ENCODE peak calls at places on chromosomes 7 and 10, in five cellular contexts. E, M, H, B and D are unnamed samples.
A peak's percentile ranks its signal among the peaks of the same experiment; 100 is the strongest.

GRCh38 chr7:54546081-54546985 is 4.2 kb downstream of the VSTM2A start:
- DNase-seq in H (no peak), E (no peak), M (no peak), B (no peak), D (no peak)

GRCh38 chr7:151311294-151311864 is 30.2 kb upstream of the NUB1 start:
- DNase-seq in B (no peak), E (peak; percentile 37), H (no peak), M (no peak), D (peak; percentile 51)

GRCh38 chr10:100791254-100792058 is 46.1 kb downstream of the PAX2 start:
- DNase-seq in B (no peak), H (no peak), M (no peak), E (no peak), D (no peak)

GRCh38 chr10:78458983-78459638 is 425.4 kb downstream of the RPS24 start:
- DNase-seq in B (no peak), E (no peak), M (no peak), H (no peak), D (no peak)

GRCh38 chr7:159142730-159143129 is 1.9 kb downstream of the VIPR2 start:
- DNase-seq in B (no peak), M (no peak), E (no peak), H (no peak), D (no peak)

GRCh38 chr7:8637322-8637721 is 203.9 kb downstream of the NXPH1 start:
- DNase-seq in E (no peak), M (no peak), B (no peak), H (no peak), D (no peak)

GRCh38 chr7:35555934-35556333 is 139.0 kb downstream of the HERPUD2 start:
- DNase-seq in H (no peak), B (no peak), M (no peak), E (no peak), D (no peak)

GRCh38 chr10:100730739-100731602 is 14.4 kb upstream of the PAX2 start:
- DNase-seq in E (no peak), B (peak; percentile 40), H (no peak), M (peak; percentile 94), D (peak; percentile 51)

GRCh38 chr7:7862393-7862792 is 106.2 kb upstream of the GLCCI1 start:
- DNase-seq in B (no peak), E (no peak), H (no peak), M (no peak), D (no peak)

GRCh38 chr10:95482501-95483248 is 78.5 kb downstream of the SORBS1 start:
- DNase-seq in E (no peak), H (no peak), M (no peak), B (no peak), D (no peak)

GRCh38 chr7:5360451-5360850 is 63.2 kb downstream of the TNRC18 start:
- DNase-seq in H (no peak), M (no peak), E (no peak), B (no peak), D (no peak)

GRCh38 chr7:131480384-131481315 is 75.8 kb downstream of the PODXL start:
- DNase-seq in H (no peak), E (no peak), B (no peak), M (no peak), D (no peak)

GRCh38 chr7:143214789-143215679 is 6.8 kb upstream of the TAS2R40 start:
- DNase-seq in B (peak; percentile 50), H (peak; percentile 53), E (peak; percentile 89), M (no peak), D (peak; percentile 76)

GRCh38 chr7:38242814-38243213 is 30.6 kb downstream of the TARP start:
- DNase-seq in H (no peak), B (no peak), M (no peak), E (no peak), D (no peak)

GRCh38 chr10:127802532-127803055 is 65.6 kb downstream of the FOXI2 start:
- DNase-seq in M (no peak), E (no peak), H (no peak), B (no peak), D (no peak)

GRCh38 chr10:17725703-17726102 is 26.3 kb upstream of the TMEM236 start:
- DNase-seq in E (no peak), M (no peak), H (no peak), B (no peak), D (no peak)

GRCh38 chr10:116974442-116975005 is 30.5 kb downstream of the SHTN1 start:
- DNase-seq in M (no peak), E (no peak), H (no peak), B (no peak), D (no peak)

GRCh38 chr10:122590158-122590557 is 29.6 kb downstream of the DMBT1 start:
- DNase-seq in M (no peak), B (no peak), E (no peak), H (no peak), D (no peak)

GRCh38 chr10:130843051-130843653 is 468.4 kb downstream of the TCERG1L start:
- DNase-seq in M (no peak), H (no peak), E (no peak), B (no peak), D (no peak)

GRCh38 chr10:78807504-78808202 is 261.1 kb upstream of the ZMIZ1 start:
- DNase-seq in E (no peak), H (no peak), M (no peak), B (no peak), D (no peak)

GRCh38 chr7:125648543-125648942 is 718.9 kb upstream of the POT1 start:
- DNase-seq in M (no peak), B (no peak), H (no peak), E (no peak), D (no peak)

GRCh38 chr7:77538186-77538907 is 1.3 kb downstream of the PTPN12 start:
- DNase-seq in B (no peak), M (peak; percentile 94), H (no peak), E (no peak), D (peak; percentile 94)

GRCh38 chr7:111650456-111650999 is 88.2 kb upstream of the IMMP2L start:
- DNase-seq in M (no peak), E (no peak), B (no peak), H (no peak), D (no peak)

GRCh38 chr7:32890010-32890552 is 1.5 kb downstream of the KBTBD2 start:
- DNase-seq in M (no peak), E (peak; percentile 19), B (no peak), H (no peak), D (peak; percentile 23)

GRCh38 chr10:73908853-73909611 is 1.9 kb upstream of the PLAU start:
- DNase-seq in B (peak; percentile 63), E (peak; percentile 70), H (peak; percentile 24), M (no peak), D (peak; percentile 95)

GRCh38 chr10:95384011-95384704 is 93.4 kb upstream of the PDLIM1 start:
- DNase-seq in B (no peak), M (no peak), H (no peak), E (no peak), D (no peak)

GRCh38 chr10:84424731-84425165 is 96.4 kb downstream of the CCSER2 start:
- DNase-seq in E (no peak), H (no peak), M (peak; percentile 91), B (peak; percentile 2), D (no peak)

GRCh38 chr10:47379445-47379785 is 4.7 kb downstream of the ZNF488 start:
- DNase-seq in H (no peak), E (no peak), M (no peak), B (no peak), D (no peak)

GRCh38 chr7:108376206-108376605 is 80.0 kb downstream of the NRCAM start:
- DNase-seq in M (no peak), H (no peak), E (no peak), B (no peak), D (no peak)
- H3K4me3 ChIP-seq in M (no peak overlapping the region), H (no peak overlapping the region), E (no peak overlapping the region), B (no peak overlapping the region), D (no peak overlapping the region)

GRCh38 chr7:107943018-107943417 is 52.0 kb downstream of the DLD start:
- DNase-seq in M (no peak), B (no peak), E (no peak), H (no peak), D (no peak)

GRCh38 chr7:107944776-107945175 is 53.8 kb downstream of the DLD start:
- DNase-seq in B (no peak), H (no peak), M (no peak), E (no peak), D (no peak)

GRCh38 chr7:107946451-107946850 is 55.5 kb downstream of the DLD start:
- DNase-seq in E (no peak), B (no peak), M (no peak), H (no peak), D (no peak)

GRCh38 chr7:107946881-107947280 is 55.9 kb downstream of the DLD start:
- DNase-seq in M (no peak), H (no peak), E (no peak), B (no peak), D (no peak)

GRCh38 chr7:107945332-107945731 is 54.3 kb downstream of the DLD start:
- DNase-seq in E (no peak), H (no peak), M (no peak), B (no peak), D (no peak)
- H3K27ac ChIP-seq in E (no peak overlapping the region), H (no peak overlapping the region), M (no peak overlapping the region), B (no peak overlapping the region), D (no peak overlapping the region)

DNA sequence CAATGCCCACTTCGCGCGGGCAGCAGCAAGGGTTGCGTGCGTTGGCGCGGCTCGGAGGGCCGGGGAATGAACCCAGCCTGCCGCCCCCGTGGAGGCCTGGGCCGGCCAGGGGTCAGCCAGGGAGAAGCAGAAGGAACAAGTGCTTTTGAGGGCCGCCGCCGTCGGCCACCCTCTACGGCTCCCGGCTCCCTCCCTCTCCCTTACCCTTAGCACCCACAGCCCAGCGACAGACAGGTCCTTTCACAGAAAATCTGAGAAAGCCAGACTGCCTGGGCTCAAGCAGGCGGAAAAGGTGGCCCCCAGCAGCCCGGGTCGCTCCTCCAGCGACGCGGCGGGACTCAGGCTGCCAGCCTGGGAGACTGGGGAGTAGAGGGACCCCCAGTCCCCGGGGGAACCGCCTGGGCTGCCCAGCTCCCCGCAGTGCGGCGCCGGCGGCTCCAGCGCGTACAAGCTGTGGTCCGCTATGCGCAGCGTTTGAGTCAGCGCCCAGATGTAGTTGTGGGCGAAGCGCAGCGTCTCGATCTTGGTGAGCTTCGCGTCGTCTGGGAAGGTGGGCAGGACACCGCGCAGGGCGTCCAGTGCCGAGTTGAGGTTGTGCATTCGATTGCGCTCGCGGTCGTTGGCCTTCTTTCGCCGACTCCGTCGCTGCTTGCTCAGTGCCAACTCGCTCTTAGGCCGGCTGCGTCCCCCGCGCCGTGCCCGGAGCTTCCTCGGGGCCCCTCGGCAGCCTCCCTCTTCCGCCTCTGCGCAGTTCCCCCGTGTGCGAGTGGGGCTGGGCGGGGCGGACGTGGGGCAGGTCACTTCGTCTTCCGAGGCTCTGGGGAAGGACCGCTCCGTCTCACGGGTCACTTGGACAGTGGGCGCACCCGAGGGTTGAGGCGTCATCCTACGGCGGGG is 815 bp downstream of the NEUROG3 start:
- DNase-seq in B (no peak), H (no peak), M (no peak), E (no peak), D (no peak)
- H3K4me3 ChIP-seq in B (peak overlapping the region; percentile 6), H (peak overlapping the region; percentile 77), M (no peak overlapping the region), E (no peak overlapping the region), D (no peak overlapping the region)

GRCh38 chr10:114506874-114507385 is 102.6 kb upstream of the AFAP1L2 start:
- DNase-seq in E (no peak), B (no peak), M (no peak), H (no peak), D (no peak)

GRCh38 chr10:114508376-114508775 is 104.1 kb upstream of the AFAP1L2 start:
- DNase-seq in B (no peak), M (no peak), H (no peak), E (no peak), D (no peak)

GRCh38 chr10:114504769-114505579 is 100.7 kb upstream of the AFAP1L2 start:
- DNase-seq in M (no peak), H (no peak), B (no peak), E (no peak), D (no peak)

GRCh38 chr10:114511875-114512274 is 107.6 kb upstream of the AFAP1L2 start:
- DNase-seq in M (no peak), B (no peak), E (no peak), H (no peak), D (no peak)

GRCh38 chr10:114507449-114507848 is 103.1 kb upstream of the AFAP1L2 start:
- DNase-seq in E (no peak), H (no peak), M (peak; percentile 95), B (no peak), D (no peak)
- H3K27ac ChIP-seq in E (no peak overlapping the region), H (no peak overlapping the region), M (peak overlapping the region; percentile 87), B (no peak overlapping the region), D (no peak overlapping the region)